ENCODE peak calls at places on chromosome 9, in seven cellular contexts. X is A549, T is transverse colon, I is endothelial cell, P is pancreas, C is WERI-Rb-1, L is left ventricle myocardium inferior. A is an unnamed sample.

GRCh38 chr9:3385871-3386270 is 139.9 kb downstream of the RFX3 start:
- DNase-seq in L (no peak), C (no peak), P (no peak), I (no peak), T (no peak), X (no peak), A (no peak)

GRCh38 chr9:113963017-113963620 is 87.0 kb downstream of the ZNF618 start:
- DNase-seq in L (no peak), I (peak; percentile 69), C (peak; percentile 67), P (peak; percentile 68), T (peak; percentile 63), X (peak; percentile 22), A (peak; percentile 80)

GRCh38 chr9:112531666-112532282 is 45.1 kb downstream of the KIAA1958 start:
- DNase-seq in P (no peak), I (no peak), X (no peak), L (no peak), T (no peak), C (no peak), A (peak; percentile 53)

GRCh38 chr9:114343471-114344187 is 14.0 kb downstream of the ORM2 start:
- DNase-seq in C (no peak), T (no peak), P (no peak), X (no peak), I (no peak), L (no peak), A (no peak)

GRCh38 chr9:104780796-104781395 is 17.0 kb downstream of the NIPSNAP3B start:
- DNase-seq in C (no peak), L (no peak), T (no peak), X (peak; percentile 21), I (no peak), P (no peak), A (peak; percentile 66)

GRCh38 chr9:18626046-18626698 is 152.2 kb downstream of the ADAMTSL1 start:
- DNase-seq in T (no peak), I (no peak), P (no peak), L (no peak), X (no peak), C (no peak), A (no peak)

GRCh38 chr9:4517274-4517673 is 27.0 kb downstream of the SLC1A1 start:
- DNase-seq in T (no peak), P (no peak), L (no peak), X (no peak), I (no peak), C (no peak), A (peak; percentile 73)

GRCh38 chr9:110152704-110153374 is 55.1 kb downstream of the C9orf152 start:
- DNase-seq in L (no peak), C (peak; percentile 39), T (no peak), I (peak; percentile 61), X (peak; percentile 19), P (no peak), A (peak; percentile 73)

GRCh38 chr9:105046907-105047651 is 119.1 kb upstream of the ABCA1 start:
- DNase-seq in P (no peak), T (no peak), I (no peak), L (no peak), C (no peak), X (no peak), A (no peak)

GRCh38 chr9:111657051-111657450 is 4.4 kb upstream of the GNG10 start:
- DNase-seq in P (no peak), L (no peak), X (no peak), C (no peak), I (no peak), T (no peak), A (no peak)

GRCh38 chr9:94623253-94623652 is 16.1 kb downstream of the FBP1 start:
- DNase-seq in P (peak; percentile 61), C (peak; percentile 68), T (peak; percentile 80), L (no peak), X (peak; percentile 50), I (peak; percentile 63), A (peak; percentile 46)

GRCh38 chr9:81183763-81184162 is 505.6 kb downstream of the TLE1 start:
- DNase-seq in X (no peak), C (no peak), I (no peak), P (no peak), T (no peak), L (no peak), A (peak; percentile 89)

GRCh38 chr9:72305102-72305546 is 59.9 kb downstream of the ZFAND5 start:
- DNase-seq in L (peak; percentile 79), I (peak; percentile 18), C (no peak), X (peak; percentile 97), T (peak; percentile 89), P (no peak), A (peak; percentile 98)

GRCh38 chr9:105138306-105138801 is 106.1 kb upstream of the SLC44A1 start:
- DNase-seq in T (peak; percentile 53), C (no peak), X (no peak), P (no peak), I (no peak), L (peak; percentile 57), A (peak; percentile 83)

GRCh38 chr9:95822583-95823431 is 52.7 kb upstream of the ERCC6L2 start:
- DNase-seq in P (no peak), X (no peak), L (no peak), I (no peak), C (no peak), T (no peak), A (peak; percentile 96)

GRCh38 chr9:130893250-130894101 is 3.1 kb downstream of the QRFP start:
- DNase-seq in X (peak; percentile 35), P (no peak), I (peak; percentile 41), T (peak; percentile 48), L (peak; percentile 58), C (peak; percentile 69), A (peak; percentile 71)

GRCh38 chr9:706606-707451 is 134.7 kb upstream of the DMRT1 start:
- DNase-seq in C (no peak), X (no peak), T (peak; percentile 55), I (peak; percentile 45), P (peak; percentile 62), L (peak; percentile 62), A (peak; percentile 76)

GRCh38 chr9:114080773-114081440 is 2.8 kb upstream of the AMBP start:
- DNase-seq in P (peak; percentile 54), C (no peak), I (no peak), T (peak; percentile 61), X (peak; percentile 83), L (no peak), A (no peak)

GRCh38 chr9:123742009-123742767 is 187.7 kb downstream of the DENND1A start:
- DNase-seq in P (no peak), C (no peak), X (no peak), I (no peak), L (peak; percentile 33), T (no peak), A (peak; percentile 74)

GRCh38 chr9:104927216-104927911 is 591 bp downstream of the ABCA1 start:
- DNase-seq in T (peak; percentile 44), X (peak; percentile 48), I (peak; percentile 22), L (peak; percentile 35), P (peak; percentile 48), C (peak; percentile 30), A (peak; percentile 61)

GRCh38 chr9:90773593-90773992 is 28.0 kb upstream of the SYK start:
- DNase-seq in L (no peak), I (no peak), C (peak; percentile 64), T (peak; percentile 26), X (no peak), P (no peak), A (no peak)

DNA sequence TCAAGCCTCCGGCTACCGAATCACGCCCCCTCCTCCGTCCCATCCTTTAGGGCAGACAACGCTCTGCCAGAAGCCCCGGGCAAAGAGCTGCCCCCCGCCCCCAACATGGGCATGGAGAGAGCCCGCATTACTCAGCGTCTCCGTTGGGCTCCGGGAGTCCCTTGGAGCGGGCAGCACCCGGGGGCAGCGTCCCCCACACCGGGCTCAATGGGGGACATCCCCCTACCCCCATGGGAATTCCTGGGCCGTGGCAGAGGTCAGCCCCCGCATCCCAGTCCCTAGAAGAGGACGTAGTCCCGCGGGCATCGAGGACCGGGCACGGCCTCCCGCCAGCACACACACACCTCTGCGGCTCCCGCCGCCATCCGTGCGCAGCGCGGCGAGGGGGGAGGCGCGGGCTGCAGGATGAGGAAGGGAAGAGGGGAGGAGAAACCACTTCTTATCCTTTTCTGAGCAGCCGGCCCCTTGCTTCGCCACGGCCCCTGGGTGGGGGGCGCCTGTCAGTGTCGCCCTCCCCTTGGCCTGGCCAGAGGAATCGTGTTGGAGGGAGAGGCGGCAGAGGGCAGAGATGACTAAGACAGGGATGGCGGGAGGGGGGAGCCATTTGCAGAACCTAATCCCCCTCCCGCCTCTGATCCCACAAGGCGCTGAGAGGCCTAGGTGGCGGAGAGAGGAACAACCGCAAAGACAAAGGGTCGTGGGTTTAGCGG is 818 bp downstream of the DNM1 start:
- DNase-seq in C (peak; percentile 97), X (peak; percentile 79), T (no peak), L (peak; percentile 34), I (peak; percentile 22), P (peak; percentile 53), A (no peak)
- TF ChIP-seq CTCF in C (peak; percentile 14), X (no peak), T (no peak), L (no peak), I (no peak), P (no peak), A (no peak)

GRCh38 chr9:135281151-135281550 is 193.7 kb downstream of the OLFM1 start:
- DNase-seq in L (no peak), X (no peak), C (no peak), P (no peak), I (peak; percentile 21), T (no peak), A (no peak)
- TF ChIP-seq CTCF in L (no peak), X (no peak), C (peak; percentile 65), P (no peak), I (no peak), T (no peak), A (no peak)

DNA sequence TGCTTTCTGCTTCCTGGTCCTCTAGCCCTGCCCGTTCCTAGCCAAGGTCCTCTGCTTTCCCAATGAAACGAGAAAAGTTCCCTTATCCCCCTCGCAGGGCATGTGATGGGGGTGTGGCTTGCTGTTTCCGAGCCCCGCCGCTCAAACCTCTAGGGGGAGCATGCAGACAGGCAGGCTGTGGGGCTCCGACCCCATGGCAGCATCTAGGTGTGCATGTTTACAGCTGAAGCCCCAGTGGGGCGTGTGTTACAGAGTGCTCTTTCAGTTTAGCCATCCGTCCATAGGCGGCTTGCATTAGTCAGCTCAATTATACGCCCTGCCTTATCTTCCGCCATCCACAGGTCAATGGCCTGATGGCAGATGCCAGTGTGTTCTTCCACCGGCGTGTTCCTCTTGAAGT is 48.3 kb upstream of the SPATA31E1 start:
- DNase-seq in I (peak; percentile 35), L (no peak), P (peak; percentile 16), X (no peak), C (peak; percentile 45), T (no peak), A (no peak)
- TF ChIP-seq CTCF in I (no peak), L (no peak), P (no peak), X (no peak), C (peak; percentile 41), T (no peak), A (no peak)

DNA sequence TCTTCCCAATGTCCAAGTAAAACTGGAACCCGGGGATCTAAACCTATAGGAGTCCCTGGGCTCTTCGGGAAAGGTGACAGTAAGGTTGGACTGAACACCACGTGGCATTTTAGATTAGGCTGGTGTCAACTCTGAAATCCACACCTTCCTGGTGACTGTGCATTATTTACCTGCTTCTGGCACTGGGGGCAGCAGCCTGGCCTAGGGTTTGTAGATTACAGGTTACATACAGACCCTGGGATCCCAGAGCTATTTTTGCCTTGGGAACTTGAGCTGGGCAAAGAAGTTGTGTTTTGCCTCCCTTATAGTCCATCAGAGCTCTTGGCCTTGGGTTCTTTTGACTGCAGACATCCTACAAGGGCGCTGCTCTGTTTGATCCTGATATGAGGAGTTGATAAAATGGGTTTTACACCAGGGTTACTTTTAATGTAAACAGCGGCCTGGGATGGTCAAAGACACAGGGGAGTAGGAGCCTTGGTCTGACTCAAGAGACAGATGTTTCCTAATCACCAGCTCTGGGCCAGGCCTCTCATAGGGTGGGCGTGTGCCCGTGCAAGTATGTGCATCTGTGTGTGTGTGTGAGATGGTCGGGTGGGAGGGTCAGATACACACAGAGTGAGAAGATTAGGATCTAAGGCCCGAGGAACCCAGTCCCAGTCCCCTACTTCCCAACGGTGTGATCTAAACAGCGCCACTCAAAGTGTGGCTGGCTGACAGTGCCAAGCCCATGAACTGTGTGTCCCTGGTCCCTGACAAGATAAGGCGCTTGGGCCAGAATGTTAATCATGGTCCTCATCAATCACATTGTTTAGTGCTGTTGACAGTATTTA is 173.4 kb downstream of the DAB2IP start:
- DNase-seq in X (no peak), L (no peak), T (no peak), C (no peak), I (no peak), P (no peak), A (no peak)
- TF ChIP-seq CTCF in X (no peak), L (no peak), T (no peak), C (peak; percentile 34), I (no peak), P (no peak), A (no peak)